ENCODE peak calls at places on chromosomes 7 and 10, in six cellular contexts. One of them, this sample, is unnamed.

GRCh38 chr7:7228472-7228871 is 46.1 kb downstream of the C1GALT1 start:
- DNase-seq in right cardiac atrium: no peak
- DNase-seq in psoas muscle: no peak
- DNase-seq in cardiac muscle cell: no peak
- DNase-seq in pancreas: no peak
- DNase-seq in Caco-2: no peak
- DNase-seq in this sample: no peak

GRCh38 chr7:143299840-143300239 is 11.7 kb downstream of the CASP2 start:
- DNase-seq in cardiac muscle cell: peak; percentile 44
- DNase-seq in Caco-2: peak; percentile 71
- DNase-seq in psoas muscle: no peak
- DNase-seq in right cardiac atrium: no peak
- DNase-seq in pancreas: peak; percentile 53
- DNase-seq in this sample: no peak

GRCh38 chr10:62501547-62501946 is 127.4 kb downstream of the ZNF365 start:
- DNase-seq in pancreas: no peak
- DNase-seq in Caco-2: no peak
- DNase-seq in cardiac muscle cell: no peak
- DNase-seq in psoas muscle: no peak
- DNase-seq in right cardiac atrium: no peak
- DNase-seq in this sample: no peak

GRCh38 chr10:2839081-2839725 is 228.1 kb upstream of the PFKP start:
- DNase-seq in Caco-2: peak; percentile 66
- DNase-seq in pancreas: peak; percentile 46
- DNase-seq in psoas muscle: peak; percentile 30
- DNase-seq in right cardiac atrium: peak; percentile 69
- DNase-seq in cardiac muscle cell: peak; percentile 68
- DNase-seq in this sample: peak; percentile 18

GRCh38 chr7:71419546-71420337 is 287.8 kb downstream of the GALNT17 start:
- DNase-seq in psoas muscle: no peak
- DNase-seq in Caco-2: no peak
- DNase-seq in pancreas: no peak
- DNase-seq in right cardiac atrium: no peak
- DNase-seq in cardiac muscle cell: no peak
- DNase-seq in this sample: no peak

GRCh38 chr10:13787015-13787421 is 200.3 kb downstream of the PRPF18 start:
- DNase-seq in cardiac muscle cell: no peak
- DNase-seq in psoas muscle: no peak
- DNase-seq in Caco-2: no peak
- DNase-seq in right cardiac atrium: no peak
- DNase-seq in pancreas: no peak
- DNase-seq in this sample: no peak

GRCh38 chr7:76220185-76221057 is 18.7 kb downstream of the SRRM3 start:
- DNase-seq in pancreas: no peak
- DNase-seq in cardiac muscle cell: peak; percentile 28
- DNase-seq in right cardiac atrium: peak; percentile 68
- DNase-seq in psoas muscle: peak; percentile 25
- DNase-seq in Caco-2: peak; percentile 49
- DNase-seq in this sample: no peak

GRCh38 chr7:93773446-93773845 is 117.1 kb downstream of the TFPI2 start:
- DNase-seq in Caco-2: no peak
- DNase-seq in pancreas: no peak
- DNase-seq in cardiac muscle cell: no peak
- DNase-seq in psoas muscle: no peak
- DNase-seq in right cardiac atrium: no peak
- DNase-seq in this sample: no peak

GRCh38 chr10:23174974-23175512 is 17.1 kb upstream of the PTF1A start:
- DNase-seq in cardiac muscle cell: no peak
- DNase-seq in Caco-2: no peak
- DNase-seq in psoas muscle: no peak
- DNase-seq in pancreas: peak; percentile 63
- DNase-seq in right cardiac atrium: no peak
- DNase-seq in this sample: no peak

GRCh38 chr10:30366829-30367228 is 17.8 kb upstream of the MTPAP start:
- DNase-seq in pancreas: no peak
- DNase-seq in cardiac muscle cell: no peak
- DNase-seq in Caco-2: no peak
- DNase-seq in right cardiac atrium: no peak
- DNase-seq in psoas muscle: no peak
- DNase-seq in this sample: no peak

GRCh38 chr10:23192741-23193434 is 776 bp downstream of the PTF1A start:
- DNase-seq in right cardiac atrium: no peak
- DNase-seq in psoas muscle: no peak
- DNase-seq in cardiac muscle cell: peak; percentile 45
- DNase-seq in pancreas: peak; percentile 65
- DNase-seq in Caco-2: no peak
- DNase-seq in this sample: no peak

GRCh38 chr10:375885-376505 is 240.7 kb downstream of the ZMYND11 start:
- DNase-seq in Caco-2: no peak
- DNase-seq in right cardiac atrium: peak; percentile 17
- DNase-seq in pancreas: no peak
- DNase-seq in psoas muscle: no peak
- DNase-seq in cardiac muscle cell: no peak
- DNase-seq in this sample: no peak

GRCh38 chr7:5630670-5631069 is 150.8 kb downstream of the RNF216 start:
- DNase-seq in psoas muscle: no peak
- DNase-seq in Caco-2: no peak
- DNase-seq in right cardiac atrium: no peak
- DNase-seq in pancreas: no peak
- DNase-seq in cardiac muscle cell: no peak
- DNase-seq in this sample: no peak

GRCh38 chr7:74032191-74032490 is 4.2 kb downstream of the ELN start:
- DNase-seq in pancreas: no peak
- DNase-seq in psoas muscle: peak; percentile 66
- DNase-seq in cardiac muscle cell: no peak
- DNase-seq in right cardiac atrium: peak; percentile 78
- DNase-seq in Caco-2: no peak
- DNase-seq in this sample: peak; percentile 50

GRCh38 chr10:100864981-100865380 is 47.8 kb upstream of the SLF2 start:
- DNase-seq in pancreas: peak; percentile 62
- DNase-seq in Caco-2: no peak
- DNase-seq in right cardiac atrium: no peak
- DNase-seq in psoas muscle: no peak
- DNase-seq in cardiac muscle cell: no peak
- DNase-seq in this sample: no peak

GRCh38 chr7:78924581-78924980 is 528.9 kb downstream of the MAGI2 start:
- DNase-seq in cardiac muscle cell: peak; percentile 49
- DNase-seq in pancreas: no peak
- DNase-seq in Caco-2: no peak
- DNase-seq in psoas muscle: no peak
- DNase-seq in right cardiac atrium: no peak
- DNase-seq in this sample: no peak

GRCh38 chr7:20199015-20199737 is 18.0 kb downstream of the MACC1 start:
- DNase-seq in Caco-2: no peak
- DNase-seq in psoas muscle: peak; percentile 40
- DNase-seq in pancreas: peak; percentile 50
- DNase-seq in cardiac muscle cell: peak; percentile 29
- DNase-seq in right cardiac atrium: peak; percentile 72
- DNase-seq in this sample: peak; percentile 28

GRCh38 chr10:6748029-6748428 is 168.0 kb upstream of the PRKCQ start:
- DNase-seq in Caco-2: no peak
- DNase-seq in right cardiac atrium: no peak
- DNase-seq in cardiac muscle cell: no peak
- DNase-seq in pancreas: no peak
- DNase-seq in psoas muscle: no peak
- DNase-seq in this sample: no peak

GRCh38 chr10:33126118-33126517 is 168.1 kb upstream of the ITGB1 start:
- DNase-seq in cardiac muscle cell: no peak
- DNase-seq in pancreas: no peak
- DNase-seq in right cardiac atrium: no peak
- DNase-seq in psoas muscle: no peak
- DNase-seq in Caco-2: no peak
- DNase-seq in this sample: no peak

GRCh38 chr7:152571031-152571430 is 104.9 kb downstream of the XRCC2 start:
- DNase-seq in Caco-2: no peak
- DNase-seq in cardiac muscle cell: no peak
- DNase-seq in right cardiac atrium: no peak
- DNase-seq in psoas muscle: no peak
- DNase-seq in pancreas: no peak
- DNase-seq in this sample: no peak

GRCh38 chr7:10767771-10768170 is 205.9 kb upstream of the PHF14 start:
- DNase-seq in psoas muscle: no peak
- DNase-seq in pancreas: no peak
- DNase-seq in Caco-2: no peak
- DNase-seq in right cardiac atrium: no peak
- DNase-seq in cardiac muscle cell: no peak
- DNase-seq in this sample: no peak

GRCh38 chr10:3512263-3512662 is 272.7 kb downstream of the KLF6 start:
- DNase-seq in cardiac muscle cell: no peak
- DNase-seq in right cardiac atrium: no peak
- DNase-seq in Caco-2: no peak
- DNase-seq in pancreas: no peak
- DNase-seq in psoas muscle: no peak
- DNase-seq in this sample: no peak

DNA sequence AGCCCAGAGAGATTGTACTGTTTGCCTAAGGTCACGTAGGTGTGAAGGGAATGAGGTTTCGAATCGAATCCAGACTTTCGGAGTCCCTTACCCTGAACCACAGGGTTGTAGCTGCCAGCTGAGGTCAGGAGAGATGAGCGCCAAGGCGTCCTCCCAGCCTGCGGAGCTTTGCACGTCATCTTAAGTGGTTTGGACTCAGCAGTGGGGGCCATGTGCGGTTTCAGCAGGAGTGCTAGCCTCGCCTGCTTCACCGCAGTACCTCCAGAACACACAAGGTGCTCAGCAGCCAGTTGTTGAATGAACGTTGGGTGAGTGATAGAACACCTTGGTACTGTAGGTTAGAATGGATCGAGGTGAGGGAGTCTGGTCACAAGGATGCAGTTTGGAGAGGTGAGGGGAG is 74.9 kb upstream of the PPIF start:
- DNase-seq in pancreas: no peak
- DNase-seq in psoas muscle: no peak
- DNase-seq in right cardiac atrium: no peak
- DNase-seq in Caco-2: no peak
- DNase-seq in cardiac muscle cell: no peak
- DNase-seq in this sample: no peak
- H3K4me1 ChIP-seq in pancreas: no peaks in the 10 kb centered on the region
- H3K4me1 ChIP-seq in psoas muscle: peaks cover 61% of the 10 kb centered on the region
- H3K4me1 ChIP-seq in right cardiac atrium: peaks cover 38% of the 10 kb centered on the region
- H3K4me1 ChIP-seq in Caco-2: no peaks in the 10 kb centered on the region
- H3K4me1 ChIP-seq in cardiac muscle cell: peaks cover 37% of the 10 kb centered on the region
- H3K4me1 ChIP-seq in this sample: peaks cover 100% of the 10 kb centered on the region

DNA sequence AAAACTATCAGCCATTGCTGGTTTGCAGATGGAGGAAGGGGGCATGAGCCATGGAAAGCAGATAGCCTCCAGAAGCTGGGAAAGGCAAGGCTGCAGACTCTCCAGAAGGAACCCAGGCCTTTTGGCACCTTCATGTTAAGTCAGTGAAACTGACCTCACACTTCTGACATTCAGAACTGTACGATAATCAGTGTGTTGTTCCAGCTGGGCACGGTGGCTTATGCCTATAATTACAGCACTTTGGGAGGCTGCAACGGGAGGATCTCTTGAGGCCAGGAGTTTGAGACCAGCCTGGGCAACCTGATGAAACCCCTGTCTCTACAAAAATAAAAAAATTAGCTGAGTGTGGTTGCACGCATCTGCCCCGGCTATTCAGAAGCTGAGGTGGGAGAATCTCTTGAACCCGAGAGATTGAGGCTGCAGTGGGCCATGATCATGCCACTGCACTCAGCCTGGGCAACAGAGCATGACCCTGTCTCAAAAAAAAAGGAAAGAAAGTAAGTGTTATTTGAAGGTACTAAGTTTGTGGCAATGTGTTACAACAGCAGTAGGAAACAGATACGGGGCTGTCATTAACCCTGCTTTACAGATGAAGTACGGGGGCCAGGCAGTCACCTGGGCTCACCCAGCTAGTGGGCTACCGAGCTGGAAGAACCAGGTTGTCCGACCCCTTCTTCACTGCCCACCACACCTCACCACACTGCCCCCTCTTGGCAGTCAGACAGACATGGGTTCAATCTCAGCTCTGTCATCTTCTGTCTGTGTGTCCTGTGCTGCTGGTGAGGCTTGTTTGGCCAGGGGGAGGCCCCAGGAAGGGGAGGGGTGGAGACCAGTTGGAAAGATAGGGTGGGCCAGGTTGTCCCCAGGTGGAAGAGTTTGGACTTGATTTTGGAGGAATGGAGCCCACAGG is 18.3 kb downstream of the CHST3 start:
- DNase-seq in right cardiac atrium: no peak
- DNase-seq in cardiac muscle cell: no peak
- DNase-seq in pancreas: no peak
- DNase-seq in psoas muscle: no peak
- DNase-seq in Caco-2: no peak
- DNase-seq in this sample: no peak
- H3K4me1 ChIP-seq in right cardiac atrium: peaks cover 62% of the 10 kb centered on the region
- H3K4me1 ChIP-seq in cardiac muscle cell: peaks cover 39% of the 10 kb centered on the region
- H3K4me1 ChIP-seq in pancreas: peaks cover 7% of the 10 kb centered on the region
- H3K4me1 ChIP-seq in psoas muscle: peaks cover 78% of the 10 kb centered on the region
- H3K4me1 ChIP-seq in Caco-2: peaks cover 23% of the 10 kb centered on the region
- H3K4me1 ChIP-seq in this sample: peaks cover 100% of the 10 kb centered on the region

GRCh38 chr10:93073539-93074136 is at the start of gene CYP26A1:
- DNase-seq in Caco-2: no peak
- DNase-seq in psoas muscle: no peak
- DNase-seq in cardiac muscle cell: peak; percentile 53
- DNase-seq in pancreas: no peak
- DNase-seq in right cardiac atrium: peak; percentile 29
- DNase-seq in this sample: no peak

GRCh38 chr10:93072713-93073538 is 767 bp upstream of the CYP26A1 start:
- DNase-seq in psoas muscle: no peak
- DNase-seq in Caco-2: no peak
- DNase-seq in cardiac muscle cell: no peak
- DNase-seq in right cardiac atrium: peak; percentile 32
- DNase-seq in pancreas: no peak
- DNase-seq in this sample: no peak

GRCh38 chr10:93074597-93075368 is 1.1 kb downstream of the CYP26A1 start:
- DNase-seq in cardiac muscle cell: no peak
- DNase-seq in pancreas: no peak
- DNase-seq in psoas muscle: no peak
- DNase-seq in right cardiac atrium: peak; percentile 35
- DNase-seq in Caco-2: no peak
- DNase-seq in this sample: no peak

GRCh38 chr10:93075369-93076221 is 1.9 kb downstream of the CYP26A1 start:
- DNase-seq in right cardiac atrium: no peak
- DNase-seq in cardiac muscle cell: no peak
- DNase-seq in Caco-2: no peak
- DNase-seq in psoas muscle: no peak
- DNase-seq in pancreas: no peak
- DNase-seq in this sample: no peak

DNA sequence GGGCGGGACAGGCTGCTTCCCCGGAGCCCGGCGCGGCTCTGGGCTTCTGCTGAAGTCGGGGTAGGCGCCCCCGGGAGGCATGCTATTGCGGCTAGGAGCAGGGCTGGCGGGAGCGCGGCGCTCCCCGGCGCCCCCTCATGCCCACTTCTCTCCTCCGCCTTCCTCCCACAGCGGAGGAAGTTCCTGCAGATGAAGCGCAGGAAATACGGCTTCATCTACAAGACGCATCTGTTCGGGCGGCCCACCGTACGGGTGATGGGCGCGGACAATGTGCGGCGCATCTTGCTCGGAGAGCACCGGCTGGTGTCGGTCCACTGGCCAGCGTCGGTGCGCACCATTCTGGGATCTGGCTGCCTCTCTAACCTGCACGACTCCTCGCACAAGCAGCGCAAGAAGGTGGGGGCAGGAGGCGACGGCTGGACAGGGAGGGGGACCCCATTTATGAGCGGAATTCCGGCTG is 474 bp downstream of the CYP26A1 start:
- DNase-seq in Caco-2: no peak
- DNase-seq in cardiac muscle cell: no peak
- DNase-seq in psoas muscle: no peak
- DNase-seq in pancreas: no peak
- DNase-seq in right cardiac atrium: peak; percentile 38
- DNase-seq in this sample: no peak
- H3K4me1 ChIP-seq in Caco-2: peaks cover 29% of the 10 kb centered on the region
- H3K4me1 ChIP-seq in cardiac muscle cell: peaks cover 9% of the 10 kb centered on the region
- H3K4me1 ChIP-seq in psoas muscle: peaks cover 15% of the 10 kb centered on the region
- H3K4me1 ChIP-seq in pancreas: peaks cover 15% of the 10 kb centered on the region
- H3K4me1 ChIP-seq in right cardiac atrium: peaks cover 5% of the 10 kb centered on the region
- H3K4me1 ChIP-seq in this sample: peaks cover 40% of the 10 kb centered on the region

GRCh38 chr10:102757323-102757722 is 13.6 kb downstream of the WBP1L start:
- DNase-seq in right cardiac atrium: peak; percentile 30
- DNase-seq in Caco-2: no peak
- DNase-seq in cardiac muscle cell: no peak
- DNase-seq in pancreas: no peak
- DNase-seq in psoas muscle: no peak
- DNase-seq in this sample: no peak
- H3K4me1 ChIP-seq in right cardiac atrium: peaks cover 9% of the 10 kb centered on the region
- H3K4me1 ChIP-seq in Caco-2: peaks cover 27% of the 10 kb centered on the region
- H3K4me1 ChIP-seq in cardiac muscle cell: peaks cover 13% of the 10 kb centered on the region
- H3K4me1 ChIP-seq in pancreas: peaks cover 5% of the 10 kb centered on the region
- H3K4me1 ChIP-seq in psoas muscle: peaks cover 25% of the 10 kb centered on the region
- H3K4me1 ChIP-seq in this sample: peaks cover 57% of the 10 kb centered on the region

This sample was measured in left ventricle myocardium inferior.